ENCODE peak calls at places on chromosomes 5 and 9, in four cellular contexts. Y is ovary, S is DMS153, B is LoVo. W is an unnamed sample.

GRCh38 chr9:96253059-96253696 is 48.8 kb downstream of the HSD17B3 start:
- DNase-seq in Y (no peak), S (no peak), B (no peak), W (no peak)

GRCh38 chr5:139232161-139232724 is 34.1 kb upstream of the SIL1 start:
- DNase-seq in Y (no peak), S (no peak), B (peak; percentile 58), W (peak; percentile 17)

GRCh38 chr5:137604348-137605095 is 105.4 kb upstream of the SPOCK1 start:
- DNase-seq in Y (no peak), S (no peak), B (no peak), W (peak; percentile 63)

GRCh38 chr5:117761190-117761589 is 1186.6 kb upstream of the SEMA6A start:
- DNase-seq in Y (no peak), S (no peak), B (no peak), W (no peak)

GRCh38 chr9:132670359-132670815 is at the start of gene GTF3C4:
- DNase-seq in Y (peak; percentile 93), S (peak; percentile 60), B (peak; percentile 77), W (peak; percentile 78)

GRCh38 chr5:78638423-78638822 is 10.1 kb downstream of the LHFPL2 start:
- DNase-seq in Y (peak; percentile 57), S (peak; percentile 60), B (peak; percentile 56), W (no peak)

GRCh38 chr9:18124760-18125159 is 349.2 kb upstream of the ADAMTSL1 start:
- DNase-seq in Y (no peak), S (no peak), B (no peak), W (no peak)

GRCh38 chr5:154397652-154398406 is 48.0 kb upstream of the SAP30L start:
- DNase-seq in Y (no peak), S (peak; percentile 45), B (peak; percentile 45), W (peak; percentile 80)

GRCh38 chr9:114312513-114312875 is 10.4 kb upstream of the ORM1 start:
- DNase-seq in Y (peak; percentile 13), S (no peak), B (no peak), W (no peak)

GRCh38 chr5:140381972-140382371 is 19.7 kb upstream of the ANKHD1 start:
- DNase-seq in Y (no peak), S (no peak), B (no peak), W (no peak)

GRCh38 chr5:149284501-149284900 is 12.8 kb downstream of the AFAP1L1 start:
- DNase-seq in Y (no peak), S (no peak), B (no peak), W (peak; percentile 31)

GRCh38 chr9:128007566-128008138 is 26.9 kb upstream of the EEIG1 start:
- DNase-seq in Y (peak; percentile 65), S (peak; percentile 85), B (peak; percentile 51), W (peak; percentile 40)

GRCh38 chr9:127185931-127186781 is 63.7 kb upstream of the ANGPTL2 start:
- DNase-seq in Y (peak; percentile 89), S (no peak), B (no peak), W (no peak)

GRCh38 chr5:122236270-122236669 is 75.8 kb upstream of the SNCAIP start:
- DNase-seq in Y (no peak), S (no peak), B (no peak), W (no peak)

GRCh38 chr5:1445313-1445894 is at the start of gene SLC6A3:
- DNase-seq in Y (peak; percentile 75), S (no peak), B (no peak), W (peak; percentile 82)

GRCh38 chr5:68898961-68899471 is 194.8 kb upstream of the SLC30A5 start:
- DNase-seq in Y (no peak), S (peak; percentile 55), B (no peak), W (peak; percentile 57)

GRCh38 chr9:33858346-33858869 is 41.4 kb downstream of the UBE2R2 start:
- DNase-seq in Y (no peak), S (no peak), B (peak; percentile 16), W (no peak)

GRCh38 chr9:137800196-137801022 is 77.2 kb upstream of the CACNA1B start:
- DNase-seq in Y (no peak), S (no peak), B (no peak), W (no peak)

GRCh38 chr5:180289433-180289832 is 2.5 kb downstream of the MAPK9 start:
- DNase-seq in Y (no peak), S (no peak), B (no peak), W (peak; percentile 41)

W was measured in NCI-H345.